ENCODE peak calls at places on chromosomes 7 and 10, in eight cellular contexts. F is psoas muscle, A is IMR-90, V is breast epithelium, I is tibial artery, K is PC-9, G is gastrocnemius medialis, W is A549. Y is an unnamed sample.

GRCh38 chr7:80632819-80633218 is 5.6 kb upstream of the CD36 start:
- DNase-seq in W (no peak), G (no peak), I (no peak), K (no peak), F (no peak), A (no peak), V (no peak), Y (no peak)

GRCh38 chr7:105897999-105898398 is 21.6 kb upstream of the ATXN7L1 start:
- DNase-seq in A (no peak), I (no peak), G (no peak), K (no peak), F (no peak), W (no peak), V (no peak), Y (no peak)

GRCh38 chr10:49733866-49734265 is 28.3 kb downstream of the OGDHL start:
- DNase-seq in A (no peak), K (no peak), F (no peak), I (no peak), G (no peak), W (no peak), V (no peak), Y (no peak)

GRCh38 chr7:70069977-70070376 is 471.7 kb downstream of the AUTS2 start:
- DNase-seq in A (no peak), K (no peak), I (no peak), V (no peak), W (no peak), F (no peak), G (no peak), Y (no peak)

GRCh38 chr10:104230490-104230889 is 1.7 kb downstream of the CFAP43 start:
- DNase-seq in W (no peak), F (no peak), K (no peak), G (no peak), A (no peak), I (no peak), V (no peak), Y (no peak)

GRCh38 chr7:1668932-1669485 is 1.1 kb upstream of the ELFN1 start:
- DNase-seq in K (no peak), G (no peak), V (no peak), W (no peak), F (peak), I (peak), A (peak), Y (no peak)

GRCh38 chr7:5528071-5528814 is 104.6 kb upstream of the TNRC18 start:
- DNase-seq in K (peak), A (peak), V (peak), W (peak), G (peak), F (no peak), I (peak), Y (no peak)

GRCh38 chr10:97574374-97575100 is 2.0 kb downstream of the ANKRD2 start:
- DNase-seq in K (peak), F (peak), V (peak), G (peak), I (no peak), A (peak), W (peak), Y (no peak)

GRCh38 chr7:55473935-55474334 is 98.4 kb downstream of the VOPP1 start:
- DNase-seq in K (no peak), W (no peak), F (no peak), I (no peak), G (no peak), A (no peak), V (no peak), Y (no peak)

GRCh38 chr7:2510909-2511768 is 8.4 kb upstream of the LFNG start:
- DNase-seq in K (no peak), F (peak), G (no peak), V (no peak), A (no peak), I (no peak), W (no peak), Y (no peak)

GRCh38 chr10:29140991-29141390 is 147.9 kb upstream of the LYZL1 start:
- DNase-seq in W (peak), I (no peak), V (no peak), F (no peak), K (peak), G (no peak), A (peak), Y (peak)

GRCh38 chr10:98016781-98017475 is 13.5 kb downstream of the CRTAC1 start:
- DNase-seq in K (no peak), G (no peak), I (no peak), A (no peak), W (no peak), F (no peak), V (no peak), Y (no peak)

GRCh38 chr7:81285142-81285871 is 366.5 kb upstream of the SEMA3C start:
- DNase-seq in G (no peak), W (no peak), A (peak), I (no peak), V (no peak), K (peak), F (no peak), Y (peak)

GRCh38 chr10:116866066-116866465 is 16.8 kb downstream of the ENO4 start:
- DNase-seq in G (no peak), K (no peak), A (no peak), I (no peak), W (no peak), V (no peak), F (no peak), Y (no peak)

GRCh38 chr10:88404133-88404532 is 179.0 kb downstream of the RNLS start:
- DNase-seq in K (no peak), A (no peak), G (no peak), W (no peak), I (no peak), V (no peak), F (no peak), Y (no peak)

GRCh38 chr10:11024596-11024995 is 6.9 kb downstream of the CELF2 start:
- DNase-seq in V (no peak), G (peak), I (no peak), W (no peak), K (no peak), F (no peak), A (no peak), Y (no peak)

GRCh38 chr10:81027223-81027622 is 489.5 kb downstream of the SH2D4B start:
- DNase-seq in I (no peak), F (no peak), K (no peak), A (no peak), G (no peak), W (no peak), V (no peak), Y (no peak)

GRCh38 chr7:134619627-134620331 is 26.9 kb upstream of the BPGM start:
- DNase-seq in K (no peak), I (no peak), F (no peak), V (no peak), A (peak), G (no peak), W (peak), Y (peak)

GRCh38 chr7:14900051-14900450 is 2.5 kb downstream of the DGKB start:
- DNase-seq in W (no peak), K (no peak), G (no peak), A (peak), V (no peak), F (no peak), I (no peak), Y (no peak)

GRCh38 chr7:106284516-106285050 is at the start of gene NAMPT:
- DNase-seq in A (no peak), K (peak), W (no peak), I (peak), G (no peak), F (peak), V (peak), Y (no peak)

GRCh38 chr7:76997381-76998262 is 34.5 kb downstream of the SPDYE17 start:
- DNase-seq in A (no peak), K (no peak), G (no peak), I (no peak), V (no peak), W (no peak), F (no peak), Y (no peak)

GRCh38 chr7:70498633-70499032 is 633.3 kb upstream of the GALNT17 start:
- DNase-seq in V (no peak), W (no peak), G (no peak), K (no peak), F (no peak), A (no peak), I (no peak), Y (no peak)

GRCh38 chr10:60521974-60522405 is 132.3 kb upstream of the ANK3 start:
- DNase-seq in I (no peak), F (no peak), A (peak), G (no peak), V (no peak), W (no peak), K (peak), Y (no peak)

GRCh38 chr10:100744980-100745881 is at the start of gene PAX2:
- DNase-seq in F (no peak), A (no peak), W (peak), I (no peak), G (no peak), V (no peak), K (no peak), Y (no peak)

GRCh38 chr10:100742936-100743335 is 2.4 kb upstream of the PAX2 start:
- DNase-seq in A (no peak), I (no peak), F (no peak), V (no peak), K (no peak), W (no peak), G (no peak), Y (no peak)

GRCh38 chr10:100745882-100746412 is 565 bp downstream of the PAX2 start:
- DNase-seq in W (no peak), A (no peak), I (no peak), K (no peak), F (no peak), G (no peak), V (no peak), Y (no peak)

GRCh38 chr10:100743626-100744135 is 1.7 kb upstream of the PAX2 start:
- DNase-seq in K (no peak), G (peak), F (no peak), V (no peak), I (no peak), W (peak), A (peak), Y (no peak)

DNA sequence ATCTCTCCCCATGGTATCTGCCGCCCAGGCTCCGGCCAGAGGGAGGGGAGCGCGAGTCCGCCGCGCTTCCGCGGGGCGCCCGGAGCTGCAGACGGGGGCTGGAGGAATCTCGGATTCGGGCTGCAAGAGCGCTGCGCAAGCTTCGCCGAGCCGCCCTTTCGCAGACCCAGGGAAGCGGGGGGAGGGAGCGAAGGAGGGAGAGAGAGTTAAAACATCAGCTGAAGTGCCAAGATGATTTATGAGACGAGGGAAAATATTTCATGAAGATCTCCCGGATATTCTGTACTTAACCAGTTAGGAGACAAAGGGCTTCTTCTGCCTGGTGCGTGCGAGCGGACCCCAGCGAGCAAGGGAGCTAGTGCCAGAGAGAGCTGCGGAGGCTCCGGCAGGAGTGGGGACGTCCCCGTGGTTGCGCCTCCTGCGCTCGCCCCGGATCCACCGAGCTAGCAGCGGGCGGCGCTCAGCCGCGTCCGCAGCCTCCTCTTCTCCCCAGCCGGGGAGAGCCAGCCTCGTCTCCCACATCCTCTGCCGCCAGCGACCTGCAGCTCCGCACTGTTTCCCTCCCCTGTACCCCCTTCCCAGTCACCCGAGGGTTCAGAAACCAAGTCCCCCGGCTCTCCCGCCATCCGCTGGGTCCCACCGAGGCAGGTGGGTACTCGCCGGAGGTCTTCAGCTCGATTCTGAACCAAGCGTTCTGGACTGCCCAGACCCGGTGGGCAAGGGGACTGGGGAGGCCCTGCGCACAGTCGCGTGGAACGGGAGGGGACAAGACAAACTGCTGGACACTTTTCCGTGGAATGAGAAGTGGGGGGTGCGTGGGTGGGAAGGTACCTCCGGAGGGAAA is 1.0 kb upstream of the PAX2 start:
- DNase-seq in I (no peak), W (peak), K (no peak), A (no peak), F (no peak), G (no peak), V (no peak), Y (no peak)
- H3K4me3 ChIP-seq in I (no peak), W (peak), K (no peak), A (no peak), F (peak), G (peak), V (peak), Y (no peak)

DNA sequence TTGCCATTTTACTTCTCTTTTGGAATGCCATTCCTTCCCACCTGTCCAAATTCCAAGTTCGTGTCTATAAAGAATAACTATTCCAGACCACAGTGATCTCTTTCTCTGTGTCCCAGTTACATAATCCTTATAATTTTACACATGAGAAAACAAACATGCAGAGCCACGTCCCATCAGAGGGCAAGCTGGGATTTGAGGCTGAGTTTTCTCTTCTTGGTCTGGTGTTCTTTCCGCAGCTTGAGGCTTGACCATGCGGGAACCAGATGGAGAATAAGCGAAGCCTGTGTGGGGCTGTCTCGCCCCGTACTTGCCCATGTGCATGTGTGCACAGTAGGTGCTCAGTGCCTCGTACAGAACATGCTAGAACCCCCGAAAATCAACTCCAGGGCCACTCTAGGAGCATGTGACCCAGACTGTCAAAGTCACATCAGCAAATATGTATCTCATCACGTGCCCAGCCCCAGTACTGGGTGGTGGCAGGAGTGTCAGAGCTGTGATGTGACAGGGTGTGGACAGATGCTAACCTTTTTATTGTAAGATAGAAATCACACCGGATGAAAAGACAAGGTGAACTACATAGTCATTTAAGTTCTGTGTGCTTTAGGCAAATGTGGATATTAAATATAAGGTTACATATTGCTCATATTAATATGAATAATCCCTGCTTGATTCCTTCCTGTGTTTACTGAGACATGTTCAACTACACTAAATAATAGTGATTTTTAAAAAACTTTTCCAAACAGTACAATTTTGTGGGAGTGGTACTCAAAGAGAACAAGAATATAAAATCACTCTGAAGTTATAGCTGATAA is 3.2 kb downstream of the INSIG1 start:
- DNase-seq in V (no peak), W (no peak), A (no peak), G (no peak), F (no peak), I (no peak), K (no peak), Y (no peak)
- H3K27ac ChIP-seq in V (no peak), W (no peak), A (no peak), G (no peak), F (no peak), I (peak), K (no peak), Y (no peak)

GRCh38 chr7:17234398-17235021 is 63.9 kb upstream of the AHR start:
- DNase-seq in K (peak), F (no peak), G (peak), W (peak), A (peak), I (peak), V (peak), Y (peak)
- H3K4me3 ChIP-seq in K (peak), F (no peak), G (no peak), W (no peak), A (no peak), I (no peak), V (no peak), Y (no peak)

GRCh38 chr7:88216276-88216675 is 3.6 kb downstream of the SRI start:
- DNase-seq in V (no peak), A (no peak), K (no peak), F (no peak), W (no peak), I (no peak), G (no peak), Y (no peak)

GRCh38 chr7:88217675-88218427 is 2.0 kb downstream of the SRI start:
- DNase-seq in G (no peak), I (no peak), W (no peak), V (no peak), A (no peak), K (peak), F (no peak), Y (no peak)

GRCh38 chr7:88218836-88219605 is 817 bp downstream of the SRI start:
- DNase-seq in K (peak), W (no peak), V (peak), G (peak), I (peak), A (peak), F (peak), Y (no peak)

GRCh38 chr7:88219781-88220747 is at the start of gene SRI:
- DNase-seq in I (peak), W (peak), A (peak), K (peak), G (peak), V (peak), F (peak), Y (peak)

GRCh38 chr7:88218428-88218745 is 1.5 kb downstream of the SRI start:
- DNase-seq in F (no peak), I (no peak), A (no peak), G (no peak), K (no peak), W (no peak), V (no peak), Y (no peak)
- H3K27ac ChIP-seq in F (no peak), I (peak), A (no peak), G (peak), K (peak), W (no peak), V (peak), Y (no peak)

DNA sequence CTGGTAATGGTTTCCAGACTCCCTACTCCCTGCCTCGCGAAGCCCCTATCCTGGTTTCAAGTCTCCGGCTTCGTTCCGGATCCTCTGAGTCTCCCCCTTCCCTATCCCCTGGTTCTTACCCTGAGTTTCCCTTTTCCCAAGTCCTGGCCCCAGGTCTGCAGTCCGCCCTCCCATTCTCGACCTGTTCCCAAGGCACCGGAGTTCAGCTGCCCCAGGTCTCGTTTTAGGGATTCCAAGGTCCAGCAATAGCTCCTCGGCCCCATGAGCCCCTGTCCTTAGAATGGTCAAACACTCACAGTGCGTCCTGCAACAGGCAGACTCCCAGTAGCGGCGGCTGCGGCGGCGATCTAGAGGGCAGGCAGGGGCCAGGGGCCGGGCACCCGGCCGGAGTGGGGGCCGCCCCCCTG is 272 bp downstream of the PITX3 start:
- DNase-seq in V (no peak), F (no peak), G (no peak), W (no peak), A (no peak), I (no peak), K (no peak), Y (no peak)
- H3K4me3 ChIP-seq in V (peak), F (peak), G (peak), W (peak), A (peak), I (peak), K (peak), Y (peak)

GRCh38 chr10:125137601-125138438 is 22.5 kb downstream of the CTBP2 start:
- DNase-seq in F (no peak), I (no peak), V (no peak), K (no peak), A (no peak), W (no peak), G (peak), Y (no peak)

GRCh38 chr10:125135771-125136035 is 24.7 kb downstream of the CTBP2 start:
- DNase-seq in W (no peak), I (no peak), V (no peak), K (no peak), A (no peak), G (peak), F (no peak), Y (no peak)

GRCh38 chr10:125134483-125134848 is 25.9 kb downstream of the CTBP2 start:
- DNase-seq in W (no peak), G (peak), F (no peak), V (no peak), K (no peak), I (no peak), A (no peak), Y (no peak)

GRCh38 chr10:125134916-125135770 is 25.2 kb downstream of the CTBP2 start:
- DNase-seq in K (no peak), I (no peak), W (no peak), A (no peak), V (no peak), F (no peak), G (peak), Y (no peak)

GRCh38 chr10:125136087-125136486 is 24.3 kb downstream of the CTBP2 start:
- DNase-seq in G (peak), K (no peak), A (no peak), V (no peak), I (no peak), W (no peak), F (no peak), Y (no peak)
- H3K27ac ChIP-seq in G (no peak), K (no peak), A (no peak), V (no peak), I (no peak), W (no peak), F (peak), Y (no peak)

DNA sequence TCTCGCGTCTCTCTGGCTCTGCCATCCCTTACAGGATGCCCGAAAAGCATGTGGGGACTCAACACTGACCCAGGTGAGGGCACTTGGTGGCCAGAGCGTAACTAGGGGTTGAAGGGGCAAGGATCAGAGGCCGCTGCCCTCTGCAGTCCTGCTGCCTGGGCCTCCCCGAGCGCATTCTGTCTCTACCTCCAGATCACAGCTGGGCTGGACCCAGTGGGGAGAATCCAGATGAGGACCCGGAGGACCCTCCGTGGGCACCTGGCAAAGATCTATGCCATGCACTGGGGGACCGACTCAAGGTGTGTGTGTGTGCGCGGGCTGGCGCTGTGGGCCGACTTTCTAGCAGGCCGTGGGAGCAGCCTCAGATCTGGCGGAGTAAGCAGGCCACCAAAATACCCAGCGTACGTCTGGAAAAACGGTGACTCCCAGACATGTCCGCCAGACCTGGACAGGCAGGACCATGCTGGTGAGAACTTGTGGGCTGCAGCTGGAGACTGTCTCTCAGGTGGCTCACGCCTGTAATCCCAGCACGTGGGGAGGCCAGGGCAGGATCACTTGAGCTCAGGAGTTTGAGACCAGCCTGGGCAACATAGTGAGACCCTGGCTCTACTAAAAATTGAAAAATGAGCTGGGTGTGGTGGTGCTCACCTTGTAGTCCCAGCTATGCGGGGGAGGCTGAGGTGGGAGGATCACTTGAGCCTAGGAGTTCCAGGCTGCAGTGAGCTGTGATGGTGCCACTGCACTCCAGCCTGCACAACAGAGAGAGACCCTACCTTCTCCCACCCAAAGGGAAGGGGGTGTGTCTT is 3.2 kb downstream of the GNB2 start:
- DNase-seq in W (no peak), I (no peak), A (no peak), V (no peak), F (no peak), K (no peak), G (no peak), Y (no peak)
- H3K4me3 ChIP-seq in W (no peak), I (peak), A (peak), V (peak), F (peak), K (no peak), G (peak), Y (peak)

Y was measured in AG04450.